ENCODE peak calls at places on chromosomes 7 and 10, in four cellular contexts. K is stimulated activated CD4-positive, alpha-beta T cell treated with anti-CD3 and anti-CD28 coated beads, Interleukin-1b, Interleukin-23, amount 100 ng/mL, for 1 hour; Y is kidney glomerular epithelial cell; S is activated naive CD4-positive, alpha-beta T cell. T is an unnamed sample.

GRCh38 chr7:149690688-149691446 is 82.5 kb downstream of the ZNF467 start:
- DNase-seq in K (no peak), Y (peak; percentile 85), S (no peak), T (peak; percentile 69)

GRCh38 chr10:69912584-69912983 is 110.9 kb downstream of the COL13A1 start:
- DNase-seq in K (no peak), Y (no peak), S (no peak), T (no peak)

GRCh38 chr10:121325490-121326231 is 272.6 kb downstream of the FGFR2 start:
- DNase-seq in K (no peak), Y (no peak), S (no peak), T (no peak)

GRCh38 chr10:24723788-24724380 is at the start of gene ARHGAP21:
- DNase-seq in K (peak; percentile 13), Y (peak; percentile 62), S (peak; percentile 27), T (no peak)

GRCh38 chr10:77405771-77406241 is 231.8 kb downstream of the KCNMA1 start:
- DNase-seq in K (no peak), Y (no peak), S (no peak), T (no peak)

GRCh38 chr10:74244807-74245206 is 93.8 kb downstream of the ADK start:
- DNase-seq in K (no peak), Y (no peak), S (no peak), T (no peak)

GRCh38 chr10:77251297-77252013 is 386.2 kb downstream of the KCNMA1 start:
- DNase-seq in K (no peak), Y (peak; percentile 48), S (no peak), T (no peak)

GRCh38 chr7:80533287-80533686 is 21.4 kb upstream of the GNAT3 start:
- DNase-seq in K (no peak), Y (no peak), S (no peak), T (no peak)

GRCh38 chr10:80333985-80334384 is 22.6 kb downstream of the DYDC1 start:
- DNase-seq in K (no peak), Y (no peak), S (no peak), T (no peak)

GRCh38 chr10:14173391-14173705 is 157.4 kb downstream of the FRMD4A start:
- DNase-seq in K (no peak), Y (no peak), S (no peak), T (no peak)

GRCh38 chr10:62817763-62818425 is 1.7 kb upstream of the EGR2 start:
- DNase-seq in K (no peak), Y (peak; percentile 46), S (peak; percentile 57), T (no peak)

GRCh38 chr7:139687206-139687954 is 90.4 kb downstream of the HIPK2 start:
- DNase-seq in K (no peak), Y (no peak), S (no peak), T (no peak)

GRCh38 chr7:1110358-1110757 is 22.4 kb downstream of the GPER1 start:
- DNase-seq in K (no peak), Y (no peak), S (no peak), T (no peak)

GRCh38 chr7:1677206-1678069 is 7.4 kb downstream of the ELFN1 start:
- DNase-seq in K (no peak), Y (no peak), S (no peak), T (no peak)

GRCh38 chr7:139711991-139712753 is 65.6 kb downstream of the HIPK2 start:
- DNase-seq in K (no peak), Y (no peak), S (no peak), T (no peak)

GRCh38 chr7:155597753-155598140 is 46.7 kb upstream of the RBM33 start:
- DNase-seq in K (no peak), Y (peak; percentile 61), S (no peak), T (no peak)

GRCh38 chr7:17613338-17614041 is 315.0 kb downstream of the AHR start:
- DNase-seq in K (no peak), Y (no peak), S (no peak), T (no peak)

GRCh38 chr7:96407427-96407826 is 85.5 kb upstream of the SLC25A13 start:
- DNase-seq in K (no peak), Y (peak; percentile 86), S (no peak), T (no peak)

GRCh38 chr10:13206546-13207443 is 27.4 kb downstream of the UCMA start:
- DNase-seq in K (no peak), Y (no peak), S (no peak), T (no peak)

T was measured in GOT3.